ENCODE peak calls at places on chromosomes 3 and 15, in seven cellular contexts. B is neural progenitor cell, H is AG09309, D is WERI-Rb-1, W is tibial artery, T is lower leg skin, F is mucosa of descending colon. U is an unnamed sample.

GRCh38 chr3:189945935-189946709 is 174.6 kb downstream of the P3H2 start:
- DNase-seq in T (no peak), W (no peak), F (no peak), D (no peak), H (no peak), B (no peak), U (no peak)

GRCh38 chr15:68349173-68349572 is 71.6 kb downstream of the FEM1B start:
- DNase-seq in D (no peak), W (no peak), F (no peak), H (no peak), T (no peak), B (no peak), U (no peak)

GRCh38 chr15:65771870-65772269 is 20.2 kb downstream of the DENND4A start:
- DNase-seq in T (no peak), B (no peak), H (no peak), D (no peak), F (no peak), W (no peak), U (no peak)

GRCh38 chr15:55741592-55742497 is 1.1 kb downstream of the PRTG start:
- DNase-seq in T (no peak), W (no peak), H (no peak), F (no peak), B (peak; percentile 70), D (peak; percentile 30), U (peak; percentile 28)

GRCh38 chr3:47984089-47984759 is 32.0 kb downstream of the MAP4 start:
- DNase-seq in H (peak; percentile 25), F (no peak), W (no peak), B (no peak), T (no peak), D (no peak), U (no peak)

GRCh38 chr15:45641374-45641778 is 6.5 kb downstream of the SQOR start:
- DNase-seq in B (no peak), W (no peak), H (peak; percentile 92), F (no peak), T (peak; percentile 85), D (no peak), U (no peak)

GRCh38 chr3:112333386-112334334 is 704 bp downstream of the CD200 start:
- DNase-seq in D (no peak), F (peak; percentile 42), T (no peak), H (no peak), B (peak; percentile 60), W (peak; percentile 66), U (no peak)

GRCh38 chr15:29268706-29269484 is 727 bp downstream of the NSMCE3 start:
- DNase-seq in T (peak; percentile 87), H (no peak), F (no peak), B (peak; percentile 57), W (peak; percentile 70), D (peak; percentile 11), U (peak; percentile 22)

GRCh38 chr3:148950806-148951205 is 40.5 kb upstream of the GYG1 start:
- DNase-seq in H (no peak), D (no peak), W (no peak), F (no peak), B (no peak), T (no peak), U (no peak)

GRCh38 chr15:55267401-55268053 is 22.1 kb downstream of the RAB27A start:
- DNase-seq in T (no peak), B (no peak), F (peak; percentile 60), H (no peak), W (peak; percentile 73), D (peak; percentile 8), U (no peak)

GRCh38 chr3:194046995-194047681 is 88.8 kb upstream of the HES1 start:
- DNase-seq in W (no peak), F (peak; percentile 81), D (no peak), H (no peak), B (no peak), T (peak; percentile 90), U (no peak)

GRCh38 chr3:123028233-123028828 is 768 bp upstream of the SEMA5B start:
- DNase-seq in F (no peak), W (no peak), T (peak; percentile 85), D (peak; percentile 59), B (peak; percentile 81), H (peak; percentile 32), U (no peak)

GRCh38 chr3:193744822-193745684 is 152.0 kb downstream of the OPA1 start:
- DNase-seq in D (no peak), T (no peak), W (no peak), B (peak; percentile 41), H (no peak), F (no peak), U (peak; percentile 49)

GRCh38 chr3:71466483-71466882 is 117.0 kb downstream of the FOXP1 start:
- DNase-seq in W (no peak), F (no peak), H (no peak), T (no peak), D (no peak), B (no peak), U (no peak)

GRCh38 chr3:112739252-112739945 is 98.5 kb upstream of the CCDC80 start:
- DNase-seq in W (no peak), F (no peak), B (no peak), H (no peak), T (no peak), D (no peak), U (no peak)

GRCh38 chr3:184177331-184177731 is 2.7 kb downstream of the AP2M1 start:
- DNase-seq in H (no peak), T (no peak), B (peak; percentile 79), W (no peak), F (no peak), D (peak; percentile 74), U (peak; percentile 56)

DNA sequence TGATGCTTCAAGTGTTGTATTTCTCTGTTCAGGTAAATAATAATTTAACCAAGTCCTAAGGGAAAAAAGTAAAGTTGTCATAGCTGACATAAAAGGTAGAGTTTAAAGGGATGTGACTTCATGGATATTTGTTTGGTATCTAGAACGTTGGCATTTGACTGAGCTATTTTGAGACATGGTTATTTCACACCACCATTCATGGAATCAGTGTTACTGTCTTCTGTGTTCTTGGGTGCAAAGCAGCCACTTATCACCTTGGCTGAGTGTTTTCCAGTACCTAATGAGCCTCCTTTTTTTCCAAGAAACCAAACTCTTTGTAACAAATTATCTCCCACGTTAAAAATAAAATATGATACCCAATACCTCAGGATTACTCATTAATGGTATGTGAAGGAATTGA is 155.8 kb downstream of the GHSR start:
- DNase-seq in T (no peak), F (no peak), H (no peak), B (no peak), D (no peak), W (no peak), U (no peak)
- TF ChIP-seq CTCF in T (no peak), F (no peak), H (no peak), B (no peak), D (no peak), W (no peak), U (no peak)

GRCh38 chr15:61118885-61119284 is 110.2 kb downstream of the RORA start:
- DNase-seq in D (no peak), T (no peak), H (no peak), B (peak; percentile 37), W (no peak), F (no peak), U (no peak)
- TF ChIP-seq CTCF in D (peak; percentile 39), T (no peak), H (no peak), B (peak; percentile 54), W (no peak), F (no peak), U (peak; percentile 12)

DNA sequence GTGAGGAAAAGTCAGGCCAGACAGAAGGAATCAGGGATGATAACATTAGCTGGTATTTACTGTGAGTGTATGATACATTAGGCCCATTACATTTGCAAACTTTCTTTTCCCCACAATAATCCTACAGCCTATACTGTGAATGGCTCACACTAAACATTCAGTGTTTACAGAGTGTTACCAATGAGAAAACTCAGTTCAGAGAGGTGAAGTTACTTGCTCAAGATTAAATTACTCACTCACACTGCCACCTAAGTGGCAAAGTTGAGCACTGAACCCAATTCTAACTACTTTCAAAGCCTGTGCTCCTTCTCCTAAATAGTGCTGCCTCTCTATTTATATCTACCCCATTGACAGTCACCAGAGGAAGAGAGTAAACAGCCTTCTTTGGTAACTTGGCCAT is 8.5 kb downstream of the XPC start:
- DNase-seq in F (no peak), H (no peak), T (no peak), D (no peak), W (no peak), B (no peak), U (no peak)
- TF ChIP-seq CTCF in F (no peak), H (no peak), T (no peak), D (no peak), W (no peak), B (no peak), U (no peak)

GRCh38 chr15:31435256-31435781 is 108.7 kb downstream of the KLF13 start:
- DNase-seq in H (peak; percentile 54), T (peak; percentile 96), F (peak; percentile 85), W (peak; percentile 86), B (peak; percentile 73), D (peak; percentile 93), U (peak; percentile 76)
- TF ChIP-seq CTCF in H (peak; percentile 82), T (no peak), F (peak; percentile 68), W (peak; percentile 70), B (peak; percentile 55), D (peak; percentile 98), U (peak; percentile 36)

GRCh38 chr3:161273589-161274218 is 52.6 kb downstream of the NMD3 start:
- DNase-seq in B (peak; percentile 61), T (no peak), H (no peak), W (no peak), F (no peak), D (no peak), U (no peak)
- TF ChIP-seq CTCF in B (peak; percentile 82), T (no peak), H (peak; percentile 52), W (peak; percentile 60), F (no peak), D (no peak), U (peak; percentile 87)

DNA sequence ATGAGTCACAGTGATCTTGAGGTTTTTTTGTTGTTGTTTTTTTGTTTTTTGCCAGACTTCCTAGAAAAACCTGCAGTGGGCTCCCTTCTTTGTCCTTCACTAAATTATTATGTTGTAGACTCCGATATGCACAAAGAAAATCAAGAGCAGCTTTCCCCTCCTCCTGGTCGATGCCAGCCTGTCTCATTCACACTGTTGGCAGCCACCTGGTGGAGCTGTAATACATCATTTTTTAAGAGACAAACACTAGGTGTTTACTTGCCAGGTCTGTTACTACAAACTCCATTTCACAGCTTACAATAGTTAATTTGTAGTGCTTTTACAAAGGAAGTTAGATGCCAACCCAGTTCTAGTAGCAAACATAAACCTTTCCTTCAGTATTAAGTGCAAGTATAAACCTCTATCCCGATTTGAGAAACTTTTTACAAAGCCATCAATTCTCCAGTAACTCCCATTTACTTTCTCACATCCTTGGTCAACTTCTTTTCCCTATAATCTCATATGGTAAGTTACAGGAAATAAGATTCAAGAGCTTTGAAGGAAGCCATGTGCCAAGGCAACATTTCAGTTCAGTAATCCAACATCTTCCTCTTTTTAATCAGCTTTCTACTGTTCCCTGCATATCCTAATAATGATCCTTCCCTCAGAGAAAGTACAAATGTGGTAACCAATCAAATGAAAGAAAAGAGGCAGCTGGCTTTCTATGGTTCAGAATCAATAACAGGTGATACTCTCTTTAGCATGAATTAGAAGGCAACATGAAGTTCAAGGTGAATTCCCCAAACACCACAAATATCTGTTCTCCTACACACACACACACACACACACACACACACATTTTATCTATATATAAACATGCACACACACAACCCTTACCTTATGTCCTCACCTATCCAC is 14.0 kb downstream of the AAGAB start:
- DNase-seq in B (no peak), F (no peak), H (no peak), W (no peak), T (no peak), D (peak; percentile 12), U (no peak)
- TF ChIP-seq CTCF in B (peak; percentile 44), F (no peak), H (peak; percentile 10), W (no peak), T (no peak), D (peak; percentile 10), U (no peak)

U was measured in glutamatergic neuron.